ENCODE peak calls at places on chromosomes 5 and 9, in nine cellular contexts. One of them, this sample, is unnamed.

GRCh38 chr9:34809504-34810186 is 99.7 kb upstream of the CCL21 start:
- DNase-seq in T-cell: no peak
- DNase-seq in HEK293T: no peak
- DNase-seq in adipocyte: peak
- DNase-seq in fibroblast of gingiva: no peak
- DNase-seq in neural progenitor cell: peak
- DNase-seq in naive thymus-derived CD8-positive, alpha-beta T cell: no peak
- DNase-seq in activated T-helper 9 cell treated with anti-CD3 and anti-CD28 coated beads, Interleukin-2, amount 50 U/mL, for 16 hours: no peak
- DNase-seq in SW480: no peak
- DNase-seq in this sample: peak

GRCh38 chr9:92001244-92001643 is 51.2 kb upstream of the ROR2 start:
- DNase-seq in T-cell: no peak
- DNase-seq in SW480: no peak
- DNase-seq in fibroblast of gingiva: peak
- DNase-seq in activated T-helper 9 cell treated with anti-CD3 and anti-CD28 coated beads, Interleukin-2, amount 50 U/mL, for 16 hours: no peak
- DNase-seq in adipocyte: no peak
- DNase-seq in HEK293T: no peak
- DNase-seq in neural progenitor cell: no peak
- DNase-seq in naive thymus-derived CD8-positive, alpha-beta T cell: no peak
- DNase-seq in this sample: no peak

GRCh38 chr5:66814146-66814991 is 218.2 kb downstream of the MAST4 start:
- DNase-seq in fibroblast of gingiva: peak
- DNase-seq in HEK293T: peak
- DNase-seq in T-cell: no peak
- DNase-seq in activated T-helper 9 cell treated with anti-CD3 and anti-CD28 coated beads, Interleukin-2, amount 50 U/mL, for 16 hours: no peak
- DNase-seq in naive thymus-derived CD8-positive, alpha-beta T cell: no peak
- DNase-seq in neural progenitor cell: peak
- DNase-seq in adipocyte: peak
- DNase-seq in SW480: peak
- DNase-seq in this sample: peak

GRCh38 chr5:81187885-81188284 is 45.2 kb upstream of the CKMT2 start:
- DNase-seq in SW480: no peak
- DNase-seq in activated T-helper 9 cell treated with anti-CD3 and anti-CD28 coated beads, Interleukin-2, amount 50 U/mL, for 16 hours: no peak
- DNase-seq in T-cell: no peak
- DNase-seq in neural progenitor cell: no peak
- DNase-seq in adipocyte: no peak
- DNase-seq in naive thymus-derived CD8-positive, alpha-beta T cell: no peak
- DNase-seq in fibroblast of gingiva: no peak
- DNase-seq in HEK293T: no peak
- DNase-seq in this sample: no peak

GRCh38 chr9:81759680-81760215 is 70.4 kb upstream of the TLE1 start:
- DNase-seq in neural progenitor cell: no peak
- DNase-seq in activated T-helper 9 cell treated with anti-CD3 and anti-CD28 coated beads, Interleukin-2, amount 50 U/mL, for 16 hours: no peak
- DNase-seq in T-cell: no peak
- DNase-seq in naive thymus-derived CD8-positive, alpha-beta T cell: no peak
- DNase-seq in SW480: no peak
- DNase-seq in HEK293T: no peak
- DNase-seq in adipocyte: peak
- DNase-seq in fibroblast of gingiva: peak
- DNase-seq in this sample: no peak

GRCh38 chr5:756865-757345 is 27.6 kb downstream of the ZDHHC11B start:
- DNase-seq in fibroblast of gingiva: no peak
- DNase-seq in HEK293T: no peak
- DNase-seq in naive thymus-derived CD8-positive, alpha-beta T cell: no peak
- DNase-seq in activated T-helper 9 cell treated with anti-CD3 and anti-CD28 coated beads, Interleukin-2, amount 50 U/mL, for 16 hours: no peak
- DNase-seq in T-cell: no peak
- DNase-seq in neural progenitor cell: no peak
- DNase-seq in SW480: no peak
- DNase-seq in adipocyte: no peak
- DNase-seq in this sample: peak

GRCh38 chr5:6478793-6479192 is 30.1 kb downstream of the UBE2QL1 start:
- DNase-seq in naive thymus-derived CD8-positive, alpha-beta T cell: no peak
- DNase-seq in activated T-helper 9 cell treated with anti-CD3 and anti-CD28 coated beads, Interleukin-2, amount 50 U/mL, for 16 hours: no peak
- DNase-seq in HEK293T: no peak
- DNase-seq in T-cell: no peak
- DNase-seq in adipocyte: no peak
- DNase-seq in neural progenitor cell: no peak
- DNase-seq in fibroblast of gingiva: no peak
- DNase-seq in SW480: no peak
- DNase-seq in this sample: no peak

GRCh38 chr5:149388498-149389190 is 9.6 kb upstream of the IL17B start:
- DNase-seq in T-cell: no peak
- DNase-seq in adipocyte: no peak
- DNase-seq in activated T-helper 9 cell treated with anti-CD3 and anti-CD28 coated beads, Interleukin-2, amount 50 U/mL, for 16 hours: no peak
- DNase-seq in naive thymus-derived CD8-positive, alpha-beta T cell: no peak
- DNase-seq in HEK293T: no peak
- DNase-seq in fibroblast of gingiva: no peak
- DNase-seq in neural progenitor cell: no peak
- DNase-seq in SW480: no peak
- DNase-seq in this sample: no peak

This sample was measured in neuronal stem cell.